ENCODE peak calls at places on chromosomes 4 and X, in six cellular contexts. Q, C, W, A, Y and D are unnamed samples.

GRCh38 chr4:24497221-24497620 is 87.1 kb downstream of the DHX15 start:
- DNase-seq in A (no peak), Y (no peak), C (no peak), Q (no peak), W (no peak), D (no peak)

GRCh38 chr4:39587881-39588280 is 50.8 kb downstream of the SMIM14 start:
- DNase-seq in Q (no peak), C (no peak), Y (no peak), A (no peak), W (no peak), D (peak; percentile 39)

GRCh38 chr4:17059192-17059634 is 160.8 kb upstream of the LDB2 start:
- DNase-seq in C (no peak), W (no peak), Y (no peak), Q (no peak), A (no peak), D (no peak)

GRCh38 chr4:4762909-4763814 is 96.3 kb upstream of the MSX1 start:
- DNase-seq in Y (no peak), A (peak; percentile 87), Q (peak; percentile 86), W (no peak), C (peak; percentile 8), D (no peak)

GRCh38 chr4:98557497-98557896 is 100.9 kb downstream of the TSPAN5 start:
- DNase-seq in Y (no peak), W (no peak), A (no peak), Q (no peak), C (no peak), D (peak; percentile 70)

GRCh38 chr4:74258949-74259348 is 49.3 kb upstream of the EPGN start:
- DNase-seq in Y (no peak), Q (no peak), A (no peak), W (peak; percentile 34), C (no peak), D (peak; percentile 46)

GRCh38 chr4:138952405-138952804 is 63.2 kb upstream of the NOCT start:
- DNase-seq in A (no peak), W (no peak), C (no peak), Y (no peak), Q (no peak), D (no peak)

GRCh38 chrX:150410513-150410912 is 47.4 kb downstream of the MAMLD1 start:
- DNase-seq in Q (no peak), W (no peak), Y (no peak), C (no peak), A (no peak), D (no peak)

GRCh38 chr4:133921280-133922195 is 280.1 kb downstream of the PABPC4L start:
- DNase-seq in W (peak; percentile 1), A (no peak), C (no peak), Y (no peak), Q (no peak), D (peak; percentile 4)

GRCh38 chr4:168623011-168623410 is 126.2 kb downstream of the PALLD start:
- DNase-seq in A (no peak), W (no peak), Y (no peak), Q (no peak), C (no peak), D (no peak)

GRCh38 chr4:159400782-159401712 is 298.2 kb downstream of the RAPGEF2 start:
- DNase-seq in W (no peak), Y (no peak), Q (no peak), C (no peak), A (peak; percentile 3), D (no peak)

GRCh38 chrX:2654436-2655340 is 36.4 kb upstream of the CD99 start:
- DNase-seq in Q (no peak), C (peak; percentile 10), W (peak; percentile 29), A (no peak), Y (peak; percentile 90), D (no peak)

GRCh38 chrX:47643926-47644325 is 6.4 kb downstream of the ELK1 start:
- DNase-seq in Y (no peak), A (peak; percentile 60), W (no peak), Q (no peak), C (no peak), D (peak; percentile 40)

GRCh38 chrX:2334237-2334636 is 166.5 kb downstream of the DHRSX start:
- DNase-seq in Y (no peak), A (no peak), Q (no peak), C (no peak), W (no peak), D (no peak)

GRCh38 chr4:149999485-150000074 is 78.7 kb upstream of the DCLK2 start:
- DNase-seq in C (peak; percentile 36), Y (peak; percentile 32), A (peak; percentile 52), W (peak; percentile 17), Q (no peak), D (peak; percentile 70)

GRCh38 chr4:124090007-124090406 is 622.5 kb downstream of the ANKRD50 start:
- DNase-seq in W (no peak), A (no peak), Y (no peak), Q (no peak), C (no peak), D (peak; percentile 21)

GRCh38 chrX:149074429-149074828 is 430.7 kb downstream of the IDS start:
- DNase-seq in C (no peak), A (peak; percentile 74), Y (no peak), W (no peak), Q (peak; percentile 7), D (no peak)

GRCh38 chrX:152231106-152231505 is 92.7 kb upstream of the MAGEA10 start:
- DNase-seq in A (no peak), C (no peak), Q (no peak), Y (no peak), W (no peak), D (no peak)

GRCh38 chr4:76982638-76983579 is 33.4 kb downstream of the SEPTIN11 start:
- DNase-seq in Y (peak; percentile 8), W (peak; percentile 50), A (peak; percentile 5), Q (no peak), C (peak; percentile 4), D (no peak)

GRCh38 chr4:76980280-76980679 is 30.7 kb downstream of the SEPTIN11 start:
- DNase-seq in Q (no peak), W (no peak), Y (no peak), A (no peak), C (no peak), D (no peak)

GRCh38 chr4:76979236-76979635 is 29.7 kb downstream of the SEPTIN11 start:
- DNase-seq in A (no peak), Y (no peak), W (no peak), C (no peak), Q (no peak), D (no peak)

GRCh38 chr4:76984127-76984526 is 34.6 kb downstream of the SEPTIN11 start:
- DNase-seq in W (peak; percentile 22), C (no peak), Y (peak; percentile 10), A (peak; percentile 3), Q (peak; percentile 40), D (peak; percentile 84)

GRCh38 chr4:76981649-76982048 is 32.1 kb downstream of the SEPTIN11 start:
- DNase-seq in A (no peak), Q (no peak), Y (no peak), C (no peak), W (no peak), D (no peak)
- TF ChIP-seq MYC in A (no peak), Q (no peak), Y (no peak), C (no peak), W (no peak), D (no peak)

DNA sequence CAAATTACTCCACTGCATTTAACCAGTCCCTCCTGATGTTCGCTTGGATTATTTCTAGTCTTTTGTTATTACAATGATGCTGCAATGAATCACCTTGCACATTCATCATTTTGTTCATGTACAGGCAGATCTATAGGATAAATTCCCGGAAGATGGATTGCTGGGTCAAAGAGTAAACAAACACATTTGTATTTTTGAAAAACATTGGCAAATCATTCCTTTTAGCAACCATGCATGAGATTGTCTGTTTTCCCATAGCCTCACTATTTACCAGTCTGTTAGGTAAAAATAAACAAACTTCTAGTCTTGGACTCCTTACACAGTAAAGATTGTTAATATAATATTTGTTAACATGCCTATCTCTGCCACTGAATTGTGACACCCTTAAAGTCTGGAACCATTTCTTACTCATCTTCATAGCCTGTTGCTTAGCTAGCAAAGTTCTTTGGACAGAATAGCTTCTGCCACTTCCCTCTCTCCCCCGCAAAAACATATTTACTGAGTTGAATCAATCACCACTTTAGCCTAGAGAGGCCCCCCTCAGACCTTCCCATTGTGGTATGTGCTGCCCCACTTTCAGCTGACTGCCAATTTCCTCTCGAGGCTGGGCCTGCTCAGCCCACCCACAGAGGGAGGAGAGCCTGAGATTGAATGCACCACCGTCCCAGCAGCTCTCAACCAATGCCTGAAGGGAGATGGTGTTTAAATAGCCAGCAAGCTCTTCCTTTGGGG is 108.4 kb upstream of the ATXN3L start:
- DNase-seq in W (no peak), C (peak; percentile 24), Q (no peak), Y (no peak), A (peak; percentile 60), D (peak; percentile 76)
- TF ChIP-seq MYC in W (no peak), C (no peak), Q (no peak), Y (no peak), A (no peak), D (no peak)

DNA sequence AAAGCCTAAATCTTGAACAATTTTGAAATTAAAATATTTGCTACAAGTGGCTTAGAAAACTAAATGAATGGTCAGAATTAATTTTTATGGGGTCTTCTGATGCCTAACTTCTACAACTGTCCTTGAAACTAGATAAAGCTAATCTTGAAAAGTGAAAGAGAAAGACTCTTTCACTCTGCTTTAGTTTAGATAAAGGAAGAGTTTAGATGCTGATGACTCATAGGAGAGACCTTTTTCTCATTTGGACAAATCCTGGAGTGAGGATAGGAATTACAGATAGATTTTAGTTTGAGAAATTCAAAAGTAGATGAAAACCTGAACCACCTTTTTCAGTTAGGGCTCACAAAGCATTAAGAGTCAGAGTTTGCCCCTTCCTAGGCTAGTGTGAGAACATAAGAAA is 342.3 kb upstream of the GRID2 start:
- DNase-seq in Q (no peak), Y (no peak), W (no peak), C (no peak), A (no peak), D (no peak)
- TF ChIP-seq MYC in Q (no peak), Y (no peak), W (no peak), C (no peak), A (no peak), D (no peak)

DNA sequence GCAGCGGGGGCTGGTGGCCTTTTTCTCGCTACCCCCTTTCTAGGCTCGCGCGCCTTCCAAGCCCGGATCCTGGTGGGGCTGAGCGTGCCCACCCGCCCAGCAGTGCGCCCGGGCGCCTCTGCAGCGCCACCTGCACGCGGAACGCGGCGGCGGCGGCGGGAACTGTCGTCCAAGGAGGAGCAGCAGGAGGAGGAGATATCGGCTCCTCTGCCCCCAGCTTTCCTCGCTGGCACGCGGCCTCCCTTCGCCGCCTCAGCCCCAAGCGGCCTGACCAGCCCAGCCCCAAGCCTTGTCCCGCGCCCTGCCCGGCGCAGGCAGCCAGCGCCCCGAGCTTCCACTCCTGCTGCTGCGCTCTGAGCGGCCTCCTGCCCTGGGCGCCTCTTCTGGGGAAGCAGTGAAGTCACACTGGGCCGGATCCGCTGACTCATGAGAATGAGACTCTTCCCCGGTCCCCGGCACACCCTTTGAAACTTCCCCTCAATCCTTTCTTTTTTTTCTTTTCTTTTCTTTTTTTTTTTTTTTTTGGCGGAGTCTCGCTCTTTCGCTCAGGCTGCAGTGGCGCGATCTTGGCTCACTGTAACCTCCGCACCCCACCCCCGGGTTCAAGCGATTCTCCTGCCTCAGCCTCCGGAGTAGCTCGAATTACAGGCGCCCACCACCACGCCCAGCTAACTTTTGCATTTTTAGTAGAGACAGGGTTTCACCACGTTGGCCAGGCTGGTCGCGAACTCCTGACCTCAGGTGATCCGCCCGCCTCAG is 10.6 kb upstream of the ELF4 start:
- DNase-seq in Q (no peak), Y (peak; percentile 33), C (peak; percentile 84), A (peak; percentile 87), W (peak; percentile 82), D (peak; percentile 75)
- TF ChIP-seq MYC in Q (no peak), Y (peak; percentile 19), C (no peak), A (peak; percentile 44), W (peak; percentile 30), D (no peak)

GRCh38 chrX:69951756-69952155 is 98.0 kb downstream of the AWAT2 start:
- DNase-seq in Y (no peak), A (no peak), C (no peak), Q (no peak), W (no peak), D (no peak)
- TF ChIP-seq MYC in Y (no peak), A (no peak), C (no peak), Q (no peak), W (no peak), D (no peak)